ENCODE peak calls at places on chromosomes 13 and 19, in six cellular contexts. L is BJ, I is Caco-2, Y is GM23248, E is lower leg skin, C is AG09309. T is an unnamed sample.

GRCh38 chr13:51731759-51732158 is 72.2 kb downstream of the DHRS12 start:
- DNase-seq in L (no peak), I (no peak), Y (peak; percentile 80), E (no peak), C (peak; percentile 52), T (no peak)

GRCh38 chr13:55538424-55538823 is 1602.3 kb upstream of the PRR20A start:
- DNase-seq in L (no peak), I (no peak), Y (no peak), E (no peak), C (no peak), T (no peak)

GRCh38 chr13:20136781-20137703 is 23.8 kb downstream of the GJA3 start:
- DNase-seq in L (no peak), I (peak; percentile 54), Y (peak; percentile 47), E (no peak), C (no peak), T (no peak)

GRCh38 chr13:110024646-110024980 is 238.2 kb upstream of the IRS2 start:
- DNase-seq in L (no peak), I (no peak), Y (peak; percentile 9), E (no peak), C (no peak), T (no peak)

GRCh38 chr13:32391101-32391620 is 36.8 kb downstream of the N4BP2L1 start:
- DNase-seq in L (no peak), I (peak; percentile 51), Y (no peak), E (no peak), C (no peak), T (no peak)

GRCh38 chr19:2609389-2610116 is 92.9 kb downstream of the GNG7 start:
- DNase-seq in L (no peak), I (no peak), Y (no peak), E (no peak), C (no peak), T (no peak)

GRCh38 chr19:33419763-33420080 is 46.2 kb downstream of the CEBPG start:
- DNase-seq in L (no peak), I (no peak), Y (no peak), E (no peak), C (no peak), T (no peak)

GRCh38 chr19:1407662-1408299 is 395 bp downstream of the DAZAP1 start:
- DNase-seq in L (no peak), I (no peak), Y (peak; percentile 46), E (no peak), C (no peak), T (no peak)

GRCh38 chr13:47628666-47629065 is 372.4 kb downstream of the SUCLA2 start:
- DNase-seq in L (peak; percentile 9), I (no peak), Y (peak; percentile 69), E (no peak), C (peak; percentile 13), T (no peak)

GRCh38 chr13:89136678-89137077 is 1465.5 kb downstream of the SLITRK5 start:
- DNase-seq in L (no peak), I (no peak), Y (no peak), E (no peak), C (no peak), T (no peak)

GRCh38 chr19:35936738-35937268 is 629 bp downstream of the LRFN3 start:
- DNase-seq in L (no peak), I (no peak), Y (peak; percentile 13), E (no peak), C (no peak), T (no peak)

GRCh38 chr19:4976412-4977298 is 7.7 kb downstream of the KDM4B start:
- DNase-seq in L (peak; percentile 89), I (no peak), Y (peak; percentile 99), E (peak; percentile 88), C (peak; percentile 89), T (peak; percentile 38)

GRCh38 chr13:107835339-107836018 is 379.9 kb downstream of the LIG4 start:
- DNase-seq in L (no peak), I (no peak), Y (peak; percentile 92), E (no peak), C (peak; percentile 32), T (no peak)

GRCh38 chr19:17687857-17688784 is at the start of gene UNC13A:
- DNase-seq in L (no peak), I (peak; percentile 52), Y (peak; percentile 58), E (no peak), C (no peak), T (no peak)

GRCh38 chr13:74289861-74290260 is 155.7 kb upstream of the KLF12 start:
- DNase-seq in L (no peak), I (no peak), Y (no peak), E (no peak), C (no peak), T (no peak)

GRCh38 chr13:106407338-106407737 is 128.1 kb downstream of the EFNB2 start:
- DNase-seq in L (no peak), I (no peak), Y (no peak), E (no peak), C (no peak), T (no peak)

GRCh38 chr13:89490661-89491060 is 1819.5 kb downstream of the SLITRK5 start:
- DNase-seq in L (no peak), I (no peak), Y (no peak), E (no peak), C (no peak), T (no peak)

GRCh38 chr19:17576758-17577532 is 21.5 kb downstream of the COLGALT1 start:
- DNase-seq in L (no peak), I (peak; percentile 70), Y (peak; percentile 12), E (peak; percentile 37), C (no peak), T (no peak)

GRCh38 chr19:49092686-49093085 is 7.4 kb downstream of the SNRNP70 start:
- DNase-seq in L (no peak), I (no peak), Y (no peak), E (no peak), C (no peak), T (no peak)

GRCh38 chr13:76948139-76948538 is at the start of gene ACOD1:
- DNase-seq in L (no peak), I (no peak), Y (peak; percentile 15), E (no peak), C (no peak), T (no peak)

GRCh38 chr13:102878491-102878890 is 32.7 kb downstream of the ERCC5 start:
- DNase-seq in L (no peak), I (no peak), Y (peak; percentile 35), E (no peak), C (no peak), T (no peak)

GRCh38 chr19:5775668-5776309 is 8.8 kb downstream of the PRR22 start:
- DNase-seq in L (peak; percentile 65), I (no peak), Y (peak; percentile 82), E (no peak), C (peak; percentile 48), T (no peak)

GRCh38 chr13:77767413-77767812 is 69.9 kb downstream of the SLAIN1 start:
- DNase-seq in L (no peak), I (no peak), Y (no peak), E (no peak), C (no peak), T (no peak)

DNA sequence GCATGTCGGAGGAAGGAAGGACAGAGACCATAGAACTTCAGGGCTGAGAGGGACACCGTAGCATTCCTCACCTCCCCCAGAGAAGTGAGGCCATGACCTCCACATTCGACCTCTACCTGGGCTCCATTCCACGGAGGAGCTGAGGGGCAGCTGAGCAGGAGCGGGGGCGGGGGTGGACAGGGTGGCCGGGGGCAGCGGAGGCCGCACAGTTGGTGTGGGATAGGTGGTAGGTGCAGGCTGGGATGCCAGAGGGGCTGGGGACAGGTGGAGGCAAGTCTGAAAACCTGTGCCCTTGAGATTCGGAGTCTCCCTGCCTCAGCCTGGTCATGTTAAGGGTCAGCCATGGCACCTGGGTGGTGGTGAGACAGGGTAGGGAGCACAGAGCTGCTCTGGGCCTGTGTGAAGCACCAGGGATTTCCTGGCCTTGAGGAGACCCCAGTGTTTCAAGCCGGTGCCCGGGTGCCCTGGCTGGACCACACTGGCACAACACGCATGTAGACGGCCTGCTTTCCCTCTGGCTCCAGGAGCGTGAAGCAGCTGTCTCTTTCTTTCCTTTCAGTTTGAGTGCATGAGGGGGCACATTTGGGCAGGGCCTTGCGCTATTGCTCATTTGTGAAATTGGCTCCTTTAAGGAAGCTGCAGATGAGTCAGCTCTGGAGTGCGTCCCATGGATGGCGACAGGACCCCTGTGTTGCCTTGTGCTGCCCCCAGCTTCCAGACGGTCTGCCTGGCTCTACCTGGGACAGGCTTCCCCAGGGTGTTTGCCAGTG is 51.8 kb downstream of the TSSK6 start:
- DNase-seq in L (no peak), I (no peak), Y (peak; percentile 93), E (no peak), C (peak; percentile 23), T (no peak)
- H3K4me3 ChIP-seq in L (no peak overlapping the region), I (no peak overlapping the region), Y (peak overlapping the region; percentile 33), E (no peak overlapping the region), C (no peak overlapping the region), T (no peak overlapping the region)

GRCh38 chr19:8050274-8051096 is 2.1 kb upstream of the CCL25 start:
- DNase-seq in L (peak; percentile 5), I (peak; percentile 92), Y (peak; percentile 61), E (peak; percentile 84), C (no peak), T (peak; percentile 24)

GRCh38 chr19:8057545-8058270 is 5.1 kb downstream of the CCL25 start:
- DNase-seq in L (no peak), I (no peak), Y (no peak), E (no peak), C (no peak), T (no peak)

GRCh38 chr19:8054169-8054568 is 1.6 kb downstream of the CCL25 start:
- DNase-seq in L (no peak), I (no peak), Y (no peak), E (no peak), C (no peak), T (no peak)

GRCh38 chr19:8056533-8056932 is 4.0 kb downstream of the CCL25 start:
- DNase-seq in L (no peak), I (no peak), Y (no peak), E (no peak), C (no peak), T (no peak)

GRCh38 chr19:8052464-8052859 is at the start of gene CCL25:
- DNase-seq in L (no peak), I (no peak), Y (no peak), E (no peak), C (no peak), T (no peak)
- H3K4me3 ChIP-seq in L (no peak within 1 kb of the TSS), I (no peak within 1 kb of the TSS), Y (no peak within 1 kb of the TSS), E (no peak within 1 kb of the TSS), C (no peak within 1 kb of the TSS), T (no peak within 1 kb of the TSS)

DNA sequence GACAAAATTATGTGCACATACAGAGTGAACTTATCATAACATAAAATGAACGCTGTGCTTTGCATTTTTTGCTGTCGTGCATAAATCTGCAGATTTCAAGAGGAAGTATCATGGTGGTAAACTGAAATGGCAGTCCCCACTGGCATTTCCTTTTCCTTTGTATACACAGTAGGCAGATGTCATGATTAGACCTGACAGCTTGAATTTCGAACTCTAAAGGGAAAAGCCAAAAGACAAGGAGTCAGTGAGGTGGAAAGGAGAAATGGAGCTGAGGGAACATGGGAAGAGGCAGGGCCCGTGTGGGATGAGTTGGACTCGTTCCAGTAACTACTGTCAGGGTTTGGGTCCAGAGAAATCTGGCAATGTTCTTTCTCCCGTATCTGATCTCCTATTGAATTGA is 454.1 kb upstream of the SGCG start:
- DNase-seq in L (no peak), I (no peak), Y (no peak), E (no peak), C (no peak), T (no peak)
- H3K4me3 ChIP-seq in L (no peak overlapping the region), I (no peak overlapping the region), Y (no peak overlapping the region), E (no peak overlapping the region), C (no peak overlapping the region), T (no peak overlapping the region)

DNA sequence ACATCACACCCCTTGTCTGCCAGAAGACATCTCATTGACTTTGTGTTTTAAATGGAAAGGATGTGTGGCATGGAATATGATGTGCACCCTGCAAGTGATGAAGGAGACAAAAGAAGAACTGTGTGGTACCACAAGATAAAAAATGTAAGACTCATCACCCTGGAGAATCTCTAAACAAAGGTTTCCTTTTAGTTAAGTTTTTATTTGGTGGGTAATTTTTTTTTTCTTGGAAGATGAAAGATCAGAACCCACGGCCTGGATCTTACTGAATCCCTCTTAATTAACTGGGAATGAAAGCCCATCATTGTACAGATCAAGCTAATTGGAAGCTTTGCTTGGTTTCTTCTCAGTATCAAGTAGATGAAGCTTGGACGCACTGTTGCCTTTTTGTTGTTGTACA is 129.6 kb downstream of the DCLK1 start:
- DNase-seq in L (no peak), I (no peak), Y (no peak), E (no peak), C (no peak), T (no peak)
- H3K4me3 ChIP-seq in L (no peak overlapping the region), I (no peak overlapping the region), Y (no peak overlapping the region), E (no peak overlapping the region), C (no peak overlapping the region), T (no peak overlapping the region)

T was measured in esophagus squamous epithelium.